ENCODE peak calls at places on chromosomes 16 and 17, in ten cellular contexts. R, K, C, M, T, S, J, A, U and E are unnamed samples.

GRCh38 chr17:83105512-83105911 is 26.1 kb downstream of the METRNL start:
- DNase-seq in T (no peak), A (no peak), U (no peak), R (no peak), J (no peak), K (no peak), C (no peak), M (no peak), S (no peak), E (no peak)

GRCh38 chr16:15949210-15950166 is at the start of gene ABCC1:
- DNase-seq in M (peak), A (peak), R (peak), K (peak), U (peak), S (peak), C (no peak), T (peak), J (peak), E (peak)

GRCh38 chr16:4314532-4315184 is 1.2 kb upstream of the GLIS2 start:
- DNase-seq in S (peak), R (no peak), C (no peak), J (no peak), U (no peak), K (peak), A (peak), M (no peak), T (no peak), E (no peak)

GRCh38 chr16:22386976-22387375 is 12.6 kb upstream of the CDR2 start:
- DNase-seq in K (no peak), J (no peak), S (no peak), C (no peak), T (no peak), U (no peak), A (no peak), M (no peak), R (no peak), E (peak)

GRCh38 chr16:54176376-54176901 is 110.1 kb downstream of the IRX3 start:
- DNase-seq in S (peak), R (no peak), T (no peak), U (peak), K (peak), J (no peak), C (no peak), M (no peak), A (no peak), E (no peak)

GRCh38 chr17:57622327-57622885 is 122.7 kb downstream of the CCDC182 start:
- DNase-seq in M (no peak), S (no peak), R (no peak), C (no peak), K (no peak), A (no peak), U (no peak), T (no peak), J (no peak), E (no peak)

GRCh38 chr16:71709231-71709781 is 15.2 kb downstream of the PHLPP2 start:
- DNase-seq in M (no peak), R (no peak), C (no peak), A (no peak), S (no peak), T (no peak), U (no peak), K (no peak), J (no peak), E (peak)

GRCh38 chr17:21177401-21177800 is 36.6 kb downstream of the TMEM11 start:
- DNase-seq in K (peak), U (no peak), T (no peak), S (no peak), J (no peak), R (no peak), A (no peak), C (no peak), M (peak), E (peak)

GRCh38 chr17:57899822-57900221 is 50.0 kb upstream of the MRPS23 start:
- DNase-seq in K (no peak), M (no peak), A (no peak), R (no peak), J (no peak), C (no peak), S (no peak), T (no peak), U (no peak), E (no peak)

GRCh38 chr17:28953444-28954118 is 2.3 kb upstream of the PHF12 start:
- DNase-seq in M (peak), A (peak), K (peak), J (no peak), S (peak), C (no peak), T (no peak), U (peak), R (peak), E (no peak)